ENCODE peak calls at places on chromosomes 12 and 14, in nine cellular contexts. One of them, this sample, is unnamed.

GRCh38 chr12:6104027-6104426 is 20.4 kb downstream of the VWF start:
- DNase-seq in renal cortical epithelial cell: no peak
- DNase-seq in GM12865: no peak
- DNase-seq in caudate nucleus: no peak
- DNase-seq in MCF 10A: no peak
- DNase-seq in Right ventricle myocardium inferior: no peak
- DNase-seq in HT-29: no peak
- DNase-seq in SW480: no peak
- DNase-seq in tibial nerve: no peak
- DNase-seq in this sample: no peak

GRCh38 chr12:119036878-119037493 is 55.6 kb downstream of the SRRM4 start:
- DNase-seq in Right ventricle myocardium inferior: no peak
- DNase-seq in HT-29: peak
- DNase-seq in renal cortical epithelial cell: no peak
- DNase-seq in SW480: peak
- DNase-seq in caudate nucleus: no peak
- DNase-seq in MCF 10A: no peak
- DNase-seq in tibial nerve: peak
- DNase-seq in GM12865: peak
- DNase-seq in this sample: no peak

GRCh38 chr12:120109570-120110267 is 6.8 kb downstream of the RAB35 start:
- DNase-seq in renal cortical epithelial cell: no peak
- DNase-seq in MCF 10A: no peak
- DNase-seq in tibial nerve: no peak
- DNase-seq in caudate nucleus: no peak
- DNase-seq in GM12865: no peak
- DNase-seq in Right ventricle myocardium inferior: no peak
- DNase-seq in SW480: no peak
- DNase-seq in HT-29: no peak
- DNase-seq in this sample: no peak

GRCh38 chr12:5921027-5921909 is 23.8 kb downstream of the ANO2 start:
- DNase-seq in tibial nerve: no peak
- DNase-seq in HT-29: no peak
- DNase-seq in Right ventricle myocardium inferior: no peak
- DNase-seq in MCF 10A: no peak
- DNase-seq in caudate nucleus: no peak
- DNase-seq in GM12865: no peak
- DNase-seq in SW480: no peak
- DNase-seq in renal cortical epithelial cell: no peak
- DNase-seq in this sample: no peak

GRCh38 chr12:122873540-122873939 is 22.4 kb downstream of the VPS37B start:
- DNase-seq in GM12865: no peak
- DNase-seq in SW480: no peak
- DNase-seq in HT-29: no peak
- DNase-seq in renal cortical epithelial cell: no peak
- DNase-seq in MCF 10A: no peak
- DNase-seq in Right ventricle myocardium inferior: no peak
- DNase-seq in tibial nerve: no peak
- DNase-seq in caudate nucleus: no peak
- DNase-seq in this sample: no peak

GRCh38 chr14:31927348-31927826 is 149.7 kb upstream of the ARHGAP5 start:
- DNase-seq in HT-29: peak
- DNase-seq in tibial nerve: no peak
- DNase-seq in GM12865: no peak
- DNase-seq in Right ventricle myocardium inferior: no peak
- DNase-seq in caudate nucleus: no peak
- DNase-seq in MCF 10A: peak
- DNase-seq in SW480: peak
- DNase-seq in renal cortical epithelial cell: peak
- DNase-seq in this sample: no peak

GRCh38 chr14:72801381-72801812 is 92.5 kb downstream of the DPF3 start:
- DNase-seq in tibial nerve: no peak
- DNase-seq in SW480: peak
- DNase-seq in caudate nucleus: no peak
- DNase-seq in HT-29: no peak
- DNase-seq in Right ventricle myocardium inferior: no peak
- DNase-seq in GM12865: peak
- DNase-seq in MCF 10A: peak
- DNase-seq in renal cortical epithelial cell: peak
- DNase-seq in this sample: peak

GRCh38 chr12:51195841-51196240 is 22.0 kb downstream of the POU6F1 start:
- DNase-seq in tibial nerve: no peak
- DNase-seq in GM12865: no peak
- DNase-seq in HT-29: no peak
- DNase-seq in caudate nucleus: no peak
- DNase-seq in Right ventricle myocardium inferior: no peak
- DNase-seq in MCF 10A: no peak
- DNase-seq in SW480: no peak
- DNase-seq in renal cortical epithelial cell: no peak
- DNase-seq in this sample: no peak

GRCh38 chr12:22625671-22626251 is 790 bp downstream of the ETNK1 start:
- DNase-seq in SW480: peak
- DNase-seq in tibial nerve: peak
- DNase-seq in GM12865: peak
- DNase-seq in HT-29: peak
- DNase-seq in Right ventricle myocardium inferior: no peak
- DNase-seq in MCF 10A: peak
- DNase-seq in caudate nucleus: peak
- DNase-seq in renal cortical epithelial cell: peak
- DNase-seq in this sample: peak

GRCh38 chr12:3752741-3753486 is at the start of gene CRACR2A:
- DNase-seq in MCF 10A: no peak
- DNase-seq in tibial nerve: peak
- DNase-seq in SW480: peak
- DNase-seq in Right ventricle myocardium inferior: peak
- DNase-seq in GM12865: peak
- DNase-seq in renal cortical epithelial cell: no peak
- DNase-seq in caudate nucleus: no peak
- DNase-seq in HT-29: peak
- DNase-seq in this sample: peak

GRCh38 chr12:104865080-104865479 is 93.0 kb downstream of the SLC41A2 start:
- DNase-seq in tibial nerve: no peak
- DNase-seq in SW480: no peak
- DNase-seq in HT-29: no peak
- DNase-seq in renal cortical epithelial cell: no peak
- DNase-seq in GM12865: peak
- DNase-seq in Right ventricle myocardium inferior: no peak
- DNase-seq in caudate nucleus: no peak
- DNase-seq in MCF 10A: no peak
- DNase-seq in this sample: no peak

GRCh38 chr12:131072446-131073230 is 118.9 kb downstream of the ADGRD1 start:
- DNase-seq in GM12865: no peak
- DNase-seq in caudate nucleus: no peak
- DNase-seq in Right ventricle myocardium inferior: no peak
- DNase-seq in HT-29: no peak
- DNase-seq in MCF 10A: no peak
- DNase-seq in SW480: no peak
- DNase-seq in renal cortical epithelial cell: no peak
- DNase-seq in tibial nerve: no peak
- DNase-seq in this sample: no peak

This sample was measured in HCT116.